ENCODE peak calls at places on chromosomes 13 and 19, in nine cellular contexts. A, Q, C, Z, P, F, O, E and T are unnamed samples.

GRCh38 chr19:48668332-48668731 is 4.5 kb downstream of the NTN5 start:
- DNase-seq in A (no peak), Q (no peak), C (no peak), Z (no peak), P (no peak), F (no peak), O (no peak), E (no peak), T (no peak)

GRCh38 chr13:112722433-112723250 is 32.8 kb downstream of the ATP11A start:
- DNase-seq in A (peak), Q (peak), C (peak), Z (no peak), P (no peak), F (no peak), O (no peak), E (peak), T (no peak)

GRCh38 chr19:10763828-10764339 is 46.0 kb downstream of the DNM2 start:
- DNase-seq in A (peak), Q (no peak), C (no peak), Z (no peak), P (no peak), F (no peak), O (no peak), E (no peak), T (no peak)

GRCh38 chr13:47178090-47178950 is 281.5 kb upstream of the HTR2A start:
- DNase-seq in A (no peak), Q (no peak), C (no peak), Z (no peak), P (no peak), F (no peak), O (no peak), E (no peak), T (no peak)

GRCh38 chr19:4713384-4713951 is 10.2 kb downstream of the DPP9 start:
- DNase-seq in A (peak), Q (peak), C (no peak), Z (no peak), P (peak), F (no peak), O (peak), E (peak), T (no peak)

GRCh38 chr13:94233401-94233800 is 246.1 kb downstream of the DCT start:
- DNase-seq in A (no peak), Q (peak), C (no peak), Z (no peak), P (no peak), F (no peak), O (no peak), E (peak), T (no peak)

GRCh38 chr19:40280608-40281221 is 4.4 kb downstream of the AKT2 start:
- DNase-seq in A (peak), Q (peak), C (no peak), Z (no peak), P (no peak), F (no peak), O (peak), E (no peak), T (no peak)

GRCh38 chr13:106259928-106260327 is 275.5 kb downstream of the EFNB2 start:
- DNase-seq in A (no peak), Q (no peak), C (no peak), Z (no peak), P (no peak), F (no peak), O (no peak), E (no peak), T (no peak)

GRCh38 chr19:3533563-3534216 is 5.3 kb upstream of the TEKTIP1 start:
- DNase-seq in A (no peak), Q (no peak), C (no peak), Z (no peak), P (no peak), F (no peak), O (no peak), E (no peak), T (no peak)

GRCh38 chr19:13275016-13275722 is 125.0 kb downstream of the IER2 start:
- DNase-seq in A (no peak), Q (no peak), C (no peak), Z (no peak), P (no peak), F (no peak), O (no peak), E (no peak), T (no peak)

GRCh38 chr19:52603558-52604207 is 33.6 kb downstream of the ZNF701 start:
- DNase-seq in A (no peak), Q (no peak), C (no peak), Z (no peak), P (no peak), F (no peak), O (no peak), E (no peak), T (no peak)

GRCh38 chr13:23701646-23702045 is 131.4 kb downstream of the TNFRSF19 start:
- DNase-seq in A (peak), Q (no peak), C (no peak), Z (no peak), P (peak), F (no peak), O (peak), E (no peak), T (no peak)

GRCh38 chr13:20247403-20247802 is 15.3 kb upstream of the GJB6 start:
- DNase-seq in A (no peak), Q (no peak), C (no peak), Z (no peak), P (no peak), F (no peak), O (no peak), E (no peak), T (no peak)

GRCh38 chr13:77698211-77699058 is 948 bp downstream of the SLAIN1 start:
- DNase-seq in A (peak), Q (peak), C (peak), Z (peak), P (no peak), F (peak), O (no peak), E (no peak), T (peak)

GRCh38 chr19:2561895-2562294 is 86.0 kb downstream of the GADD45B start:
- DNase-seq in A (peak), Q (no peak), C (no peak), Z (peak), P (no peak), F (no peak), O (no peak), E (no peak), T (peak)

GRCh38 chr13:83895994-83896580 is 13.8 kb upstream of the SLITRK1 start:
- DNase-seq in A (no peak), Q (no peak), C (no peak), Z (no peak), P (no peak), F (no peak), O (no peak), E (no peak), T (no peak)

GRCh38 chr13:60019119-60019993 is 144.4 kb downstream of the DIAPH3 start:
- DNase-seq in A (no peak), Q (no peak), C (no peak), Z (no peak), P (no peak), F (no peak), O (no peak), E (no peak), T (no peak)

GRCh38 chr19:19170053-19170945 is at the start of gene MEF2B:
- DNase-seq in A (peak), Q (peak), C (peak), Z (peak), P (peak), F (peak), O (peak), E (peak), T (peak)

GRCh38 chr13:37453246-37453645 is 145.3 kb downstream of the POSTN start:
- DNase-seq in A (no peak), Q (no peak), C (no peak), Z (no peak), P (no peak), F (no peak), O (no peak), E (no peak), T (no peak)

GRCh38 chr13:42992585-42993122 is 613 bp upstream of the EPSTI1 start:
- DNase-seq in A (no peak), Q (no peak), C (no peak), Z (peak), P (no peak), F (no peak), O (no peak), E (no peak), T (no peak)

GRCh38 chr13:90443268-90443667 is 904.2 kb upstream of the MIR17HG start:
- DNase-seq in A (no peak), Q (no peak), C (no peak), Z (no peak), P (no peak), F (no peak), O (no peak), E (peak), T (no peak)

GRCh38 chr13:34730966-34731365 is 211.1 kb upstream of the NBEA start:
- DNase-seq in A (no peak), Q (no peak), C (peak), Z (no peak), P (no peak), F (no peak), O (no peak), E (no peak), T (no peak)

GRCh38 chr13:21071894-21072293 is 10.5 kb upstream of the LATS2 start:
- DNase-seq in A (no peak), Q (no peak), C (no peak), Z (no peak), P (no peak), F (no peak), O (no peak), E (no peak), T (no peak)

GRCh38 chr13:114068723-114069322 is 63.6 kb downstream of the RASA3 start:
- DNase-seq in A (peak), Q (no peak), C (peak), Z (no peak), P (peak), F (no peak), O (no peak), E (peak), T (no peak)

GRCh38 chr19:19259741-19260140 is 13.4 kb downstream of the TM6SF2 start:
- DNase-seq in A (no peak), Q (no peak), C (no peak), Z (no peak), P (no peak), F (no peak), O (no peak), E (peak), T (no peak)

GRCh38 chr19:39506944-39507714 is 7.8 kb upstream of the SELENOV start:
- DNase-seq in A (no peak), Q (peak), C (peak), Z (peak), P (no peak), F (peak), O (no peak), E (peak), T (peak)

GRCh38 chr13:98771838-98772611 is 19.6 kb upstream of the SLC15A1 start:
- DNase-seq in A (no peak), Q (no peak), C (no peak), Z (no peak), P (no peak), F (no peak), O (no peak), E (no peak), T (no peak)

GRCh38 chr13:41384749-41385503 is 72.4 kb upstream of the RGCC start:
- DNase-seq in A (no peak), Q (no peak), C (peak), Z (no peak), P (no peak), F (no peak), O (no peak), E (peak), T (no peak)

GRCh38 chr13:67520886-67521285 is 290.8 kb upstream of the PCDH9 start:
- DNase-seq in A (no peak), Q (no peak), C (no peak), Z (no peak), P (no peak), F (no peak), O (no peak), E (no peak), T (no peak)

GRCh38 chr13:113786262-113786841 is 27.3 kb downstream of the TMEM255B start:
- DNase-seq in A (no peak), Q (no peak), C (no peak), Z (no peak), P (no peak), F (no peak), O (no peak), E (no peak), T (no peak)

GRCh38 chr13:87122551-87122950 is 548.6 kb upstream of the SLITRK5 start:
- DNase-seq in A (no peak), Q (no peak), C (no peak), Z (no peak), P (no peak), F (no peak), O (no peak), E (no peak), T (no peak)

GRCh38 chr13:50844181-50844875 is 836 bp upstream of the DLEU7 start:
- DNase-seq in A (no peak), Q (no peak), C (no peak), Z (no peak), P (no peak), F (no peak), O (no peak), E (no peak), T (no peak)

GRCh38 chr13:106560791-106561190 is 7.1 kb downstream of the ARGLU1 start:
- DNase-seq in A (no peak), Q (no peak), C (no peak), Z (no peak), P (no peak), F (no peak), O (no peak), E (no peak), T (no peak)

GRCh38 chr13:22091222-22091970 is 420.5 kb downstream of the FGF9 start:
- DNase-seq in A (no peak), Q (peak), C (no peak), Z (no peak), P (no peak), F (no peak), O (no peak), E (no peak), T (no peak)

GRCh38 chr19:47544075-47544474 is 28.9 kb downstream of the ZNF541 start:
- DNase-seq in A (no peak), Q (no peak), C (no peak), Z (no peak), P (no peak), F (no peak), O (no peak), E (no peak), T (no peak)

GRCh38 chr19:38265213-38265861 is 964 bp downstream of the SPINT2 start:
- DNase-seq in A (peak), Q (peak), C (peak), Z (no peak), P (no peak), F (no peak), O (peak), E (peak), T (no peak)

GRCh38 chr19:3576696-3577443 is 4.1 kb downstream of the HMG20B start:
- DNase-seq in A (no peak), Q (peak), C (peak), Z (no peak), P (no peak), F (peak), O (no peak), E (no peak), T (no peak)

GRCh38 chr19:10752237-10752912 is 34.5 kb downstream of the DNM2 start:
- DNase-seq in A (no peak), Q (no peak), C (no peak), Z (no peak), P (no peak), F (peak), O (no peak), E (no peak), T (no peak)

GRCh38 chr13:40080676-40081075 is 425.2 kb downstream of the COG6 start:
- DNase-seq in A (no peak), Q (no peak), C (no peak), Z (no peak), P (no peak), F (no peak), O (no peak), E (no peak), T (no peak)

GRCh38 chr13:40076765-40077362 is 421.4 kb downstream of the COG6 start:
- DNase-seq in A (no peak), Q (no peak), C (no peak), Z (no peak), P (no peak), F (no peak), O (no peak), E (no peak), T (no peak)

GRCh38 chr13:40079721-40080120 is 424.3 kb downstream of the COG6 start:
- DNase-seq in A (no peak), Q (no peak), C (no peak), Z (no peak), P (no peak), F (no peak), O (no peak), E (no peak), T (no peak)

GRCh38 chr13:40074338-40074737 is 418.9 kb downstream of the COG6 start:
- DNase-seq in A (no peak), Q (no peak), C (no peak), Z (no peak), P (no peak), F (no peak), O (no peak), E (no peak), T (no peak)

DNA sequence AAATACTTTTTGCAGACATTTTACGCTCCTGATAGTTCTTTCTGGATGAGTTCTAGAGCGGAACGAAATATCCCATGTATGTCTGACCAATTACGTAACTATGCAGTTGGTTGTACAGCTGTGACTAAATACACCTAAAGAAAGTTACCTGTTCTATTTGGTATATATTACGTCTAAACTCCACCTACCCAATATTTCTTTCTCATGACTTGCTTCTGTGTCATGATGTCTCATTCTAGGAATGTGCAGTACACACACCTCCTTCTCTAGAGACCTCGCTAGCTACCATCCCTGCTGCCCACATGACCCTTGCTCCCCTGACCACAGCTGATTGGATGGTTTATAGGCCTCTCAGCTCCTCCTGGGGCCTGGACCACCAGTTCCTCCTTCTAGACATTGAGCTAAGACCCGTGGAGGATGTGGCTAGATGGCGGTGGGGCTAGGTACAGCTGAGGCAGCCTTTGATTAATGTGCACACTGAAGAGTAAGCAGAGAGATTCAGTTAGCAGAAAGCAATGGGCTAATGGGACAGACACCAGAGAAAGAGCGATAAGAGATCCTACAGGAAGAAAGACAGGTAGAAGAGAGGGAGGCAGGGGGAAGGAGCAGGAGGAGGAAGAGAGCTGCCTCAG is 422.1 kb downstream of the COG6 start:
- DNase-seq in A (no peak), Q (no peak), C (no peak), Z (no peak), P (no peak), F (no peak), O (no peak), E (no peak), T (no peak)
- H3K27ac ChIP-seq in A (no peak), Q (no peak), C (no peak), Z (no peak), P (no peak), F (no peak), O (no peak), E (no peak), T (no peak)

GRCh38 chr19:57820599-57820998 is 5.9 kb upstream of the ZNF552 start:
- DNase-seq in A (no peak), Q (no peak), C (no peak), Z (no peak), P (no peak), F (no peak), O (no peak), E (no peak), T (no peak)

GRCh38 chr19:57816652-57817051 is 1.9 kb upstream of the ZNF552 start:
- DNase-seq in A (no peak), Q (no peak), C (no peak), Z (no peak), P (no peak), F (no peak), O (no peak), E (no peak), T (no peak)

GRCh38 chr19:57817976-57818375 is 3.3 kb upstream of the ZNF552 start:
- DNase-seq in A (no peak), Q (no peak), C (no peak), Z (no peak), P (no peak), F (no peak), O (no peak), E (no peak), T (no peak)

GRCh38 chr19:57815247-57816075 is 748 bp upstream of the ZNF552 start:
- DNase-seq in A (no peak), Q (no peak), C (no peak), Z (no peak), P (no peak), F (no peak), O (no peak), E (no peak), T (no peak)

DNA sequence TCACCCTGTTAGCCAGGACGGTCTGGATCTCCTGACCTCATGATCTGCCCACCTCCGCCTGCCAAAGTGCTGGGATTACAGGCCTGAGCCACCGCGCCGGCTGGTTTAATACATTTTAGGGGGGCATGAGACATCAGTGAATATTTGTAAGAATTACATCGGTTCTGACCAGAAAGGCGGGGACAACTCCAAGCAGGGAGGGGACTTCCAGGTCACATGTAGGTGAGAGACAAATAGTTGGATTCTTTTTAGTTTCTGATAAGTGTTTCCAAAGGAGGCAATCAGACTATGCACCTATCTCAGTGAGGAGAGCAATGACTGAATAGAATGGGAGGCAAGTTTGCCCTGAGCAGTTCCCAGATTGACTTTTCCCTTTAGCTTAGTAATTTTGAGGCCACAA is 3.7 kb upstream of the ZNF552 start:
- DNase-seq in A (no peak), Q (no peak), C (no peak), Z (no peak), P (no peak), F (no peak), O (no peak), E (no peak), T (no peak)
- H3K27ac ChIP-seq in A (no peak), Q (peak), C (peak), Z (no peak), P (no peak), F (no peak), O (no peak), E (no peak), T (no peak)

GRCh38 chr19:1267441-1268391 is 1.4 kb upstream of the CIRBP start:
- DNase-seq in A (peak), Q (no peak), C (no peak), Z (no peak), P (no peak), F (peak), O (no peak), E (no peak), T (peak)
- H3K27ac ChIP-seq in A (no peak), Q (no peak), C (no peak), Z (no peak), P (peak), F (peak), O (peak), E (peak), T (no peak)

GRCh38 chr13:110329258-110329657 is 22.2 kb downstream of the COL4A2 start:
- DNase-seq in A (no peak), Q (no peak), C (no peak), Z (no peak), P (no peak), F (no peak), O (no peak), E (no peak), T (no peak)
- H3K27ac ChIP-seq in A (no peak), Q (no peak), C (no peak), Z (no peak), P (peak), F (no peak), O (peak), E (no peak), T (no peak)